ENCODE peak calls at places on chromosomes 6 and 20, in four cellular contexts. V, J, K and C are unnamed samples.

GRCh38 chr6:63661769-63662168 is 26.2 kb downstream of the PHF3 start:
- DNase-seq in V (no peak), J (no peak), K (no peak), C (no peak)

GRCh38 chr20:39897781-39898466 is 791.1 kb downstream of the MAFB start:
- DNase-seq in V (peak), J (no peak), K (no peak), C (no peak)

GRCh38 chr20:61766921-61767610 is 298.6 kb downstream of the TAF4 start:
- DNase-seq in V (no peak), J (no peak), K (no peak), C (no peak)

GRCh38 chr6:144824018-144824417 is 538.9 kb downstream of the UTRN start:
- DNase-seq in V (no peak), J (no peak), K (no peak), C (no peak)

GRCh38 chr6:107154131-107154906 is 39.0 kb upstream of the BEND3 start:
- DNase-seq in V (no peak), J (no peak), K (peak), C (no peak)

GRCh38 chr6:42929928-42930360 is 664 bp downstream of the CNPY3 start:
- DNase-seq in V (peak), J (peak), K (no peak), C (peak)

GRCh38 chr6:152091201-152091600 is 283.7 kb downstream of the ESR1 start:
- DNase-seq in V (no peak), J (no peak), K (no peak), C (peak)

GRCh38 chr6:30092852-30093543 is 17.4 kb upstream of the RNF39 start:
- DNase-seq in V (no peak), J (no peak), K (no peak), C (no peak)

GRCh38 chr6:168354338-168354737 is 34.8 kb upstream of the DACT2 start:
- DNase-seq in V (no peak), J (no peak), K (no peak), C (no peak)

GRCh38 chr6:149723771-149724417 is 6.0 kb upstream of the LATS1 start:
- DNase-seq in V (peak), J (peak), K (peak), C (peak)

GRCh38 chr6:164926686-164927085 is 382.7 kb downstream of the C6orf118 start:
- DNase-seq in V (no peak), J (no peak), K (no peak), C (no peak)

GRCh38 chr6:158653577-158654354 is 3.9 kb downstream of the SYTL3 start:
- DNase-seq in V (no peak), J (no peak), K (peak), C (peak)

GRCh38 chr20:46171909-46172308 is 53.8 kb downstream of the CD40 start:
- DNase-seq in V (no peak), J (no peak), K (no peak), C (no peak)

GRCh38 chr20:48983423-48984400 is 62.2 kb downstream of the ARFGEF2 start:
- DNase-seq in V (peak), J (peak), K (no peak), C (peak)

GRCh38 chr6:43052842-43053544 is 658 bp downstream of the CUL7 start:
- DNase-seq in V (no peak), J (peak), K (peak), C (peak)

GRCh38 chr20:47353697-47354387 is 2.7 kb downstream of the ZMYND8 start:
- DNase-seq in V (no peak), J (no peak), K (no peak), C (peak)

GRCh38 chr20:41387433-41387832 is 20.8 kb upstream of the EMILIN3 start:
- DNase-seq in V (no peak), J (no peak), K (no peak), C (peak)

GRCh38 chr6:30720738-30721197 is 616 bp downstream of the TUBB start:
- DNase-seq in V (no peak), J (peak), K (peak), C (peak)

GRCh38 chr20:35791823-35792222 is 20.0 kb downstream of the PHF20 start:
- DNase-seq in V (peak), J (no peak), K (no peak), C (peak)

GRCh38 chr6:143176090-143177021 is 115.7 kb downstream of the AIG1 start:
- DNase-seq in V (peak), J (no peak), K (no peak), C (no peak)

GRCh38 chr6:112911949-112912348 is 564.8 kb downstream of the RFPL4B start:
- DNase-seq in V (no peak), J (no peak), K (no peak), C (no peak)

GRCh38 chr6:5684320-5684719 is 322.4 kb downstream of the NRN1 start:
- DNase-seq in V (no peak), J (no peak), K (no peak), C (no peak)

GRCh38 chr6:16031278-16031981 is 97.5 kb upstream of the MYLIP start:
- DNase-seq in V (no peak), J (no peak), K (no peak), C (peak)

GRCh38 chr6:32852018-32852843 is 1.3 kb downstream of the TAP1 start:
- DNase-seq in V (no peak), J (peak), K (peak), C (no peak)

GRCh38 chr6:37540390-37540789 is 40.7 kb upstream of the CCDC167 start:
- DNase-seq in V (no peak), J (no peak), K (no peak), C (no peak)

GRCh38 chr6:137749595-137750215 is 117.4 kb upstream of the TNFAIP3 start:
- DNase-seq in V (no peak), J (no peak), K (no peak), C (no peak)

GRCh38 chr20:47427067-47427466 is 70.6 kb upstream of the ZMYND8 start:
- DNase-seq in V (no peak), J (no peak), K (no peak), C (no peak)

GRCh38 chr20:3658708-3659491 is 4.3 kb downstream of the GFRA4 start:
- DNase-seq in V (no peak), J (peak), K (no peak), C (no peak)

GRCh38 chr20:36491901-36492617 is 49.3 kb upstream of the MYL9 start:
- DNase-seq in V (peak), J (no peak), K (no peak), C (no peak)

GRCh38 chr20:50992336-50992732 is 30.6 kb downstream of the KCNG1 start:
- DNase-seq in V (peak), J (no peak), K (no peak), C (no peak)

GRCh38 chr6:110541701-110542309 is 65.4 kb upstream of the SLC22A16 start:
- DNase-seq in V (no peak), J (no peak), K (no peak), C (no peak)

GRCh38 chr6:35058827-35059522 is 82.2 kb downstream of the TCP11 start:
- DNase-seq in V (no peak), J (no peak), K (no peak), C (no peak)

GRCh38 chr6:139597781-139598368 is 223.4 kb upstream of the CITED2 start:
- DNase-seq in V (peak), J (peak), K (peak), C (peak)

GRCh38 chr20:9741996-9742395 is 96.9 kb downstream of the PAK5 start:
- DNase-seq in V (no peak), J (no peak), K (no peak), C (no peak)

GRCh38 chr6:169536446-169537170 is 165.2 kb downstream of the WDR27 start:
- DNase-seq in V (peak), J (no peak), K (no peak), C (peak)

GRCh38 chr20:63280371-63280770 is 7.8 kb downstream of the ARFGAP1 start:
- DNase-seq in V (no peak), J (no peak), K (no peak), C (no peak)

GRCh38 chr6:122726649-122727048 is 52.9 kb upstream of the FABP7 start:
- DNase-seq in V (no peak), J (no peak), K (no peak), C (peak)

GRCh38 chr6:136822051-136822378 is 377 bp upstream of the PEX7 start:
- DNase-seq in V (peak), J (peak), K (no peak), C (no peak)

GRCh38 chr6:88499845-88500699 is 333.9 kb upstream of the CNR1 start:
- DNase-seq in V (no peak), J (no peak), K (no peak), C (no peak)

GRCh38 chr6:88499436-88499835 is 333.3 kb upstream of the CNR1 start:
- DNase-seq in V (no peak), J (no peak), K (no peak), C (no peak)

GRCh38 chr6:88502391-88502790 is 336.2 kb upstream of the CNR1 start:
- DNase-seq in V (no peak), J (no peak), K (no peak), C (no peak)
- H3K27ac ChIP-seq in V (no peak), J (no peak), K (no peak), C (no peak)

GRCh38 chr6:41022294-41022693 is 16.7 kb downstream of the UNC5CL start:
- DNase-seq in V (peak), J (no peak), K (no peak), C (peak)
- H3K27ac ChIP-seq in V (peak), J (no peak), K (no peak), C (no peak)

GRCh38 chr20:31896049-31896448 is 25.6 kb downstream of the TTLL9 start:
- DNase-seq in V (no peak), J (no peak), K (no peak), C (no peak)

GRCh38 chr20:31897541-31897940 is 27.1 kb downstream of the TTLL9 start:
- DNase-seq in V (no peak), J (no peak), K (no peak), C (no peak)

GRCh38 chr20:31890646-31891045 is 20.2 kb downstream of the TTLL9 start:
- DNase-seq in V (no peak), J (no peak), K (no peak), C (no peak)

DNA sequence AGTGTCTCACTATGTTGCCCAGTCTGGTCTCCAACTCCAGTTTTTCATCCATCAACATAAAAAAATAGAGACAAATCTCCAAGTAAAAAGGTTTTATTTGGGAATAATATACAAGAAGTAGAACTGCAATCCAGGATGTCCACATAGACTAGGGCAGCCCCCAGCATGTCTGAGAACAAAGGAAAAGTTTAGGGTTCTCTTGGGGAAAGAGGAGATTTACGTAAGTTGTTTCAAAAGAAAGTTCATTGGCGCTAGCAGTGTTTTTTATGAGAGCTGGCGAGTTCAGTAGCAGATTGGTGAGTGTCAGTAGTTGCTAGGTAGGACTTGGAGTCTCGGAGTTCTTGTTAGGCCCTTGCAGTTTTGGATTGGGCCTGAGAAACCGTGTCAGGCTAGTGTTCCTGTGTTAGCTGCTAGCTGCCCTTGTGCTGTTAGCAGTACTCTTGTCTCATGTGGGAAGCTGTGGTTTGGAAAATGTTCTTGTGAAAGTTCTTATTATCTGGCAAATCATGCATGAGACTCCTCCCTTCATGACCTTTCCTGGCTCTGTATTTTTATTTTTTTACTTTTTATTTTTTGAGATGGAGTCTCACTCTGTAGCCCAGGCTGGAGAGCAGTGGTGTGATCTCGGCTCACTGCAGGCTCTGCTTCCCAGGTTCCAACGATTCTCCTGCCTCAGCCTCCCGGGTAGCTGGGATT is 24.7 kb downstream of the TTLL9 start:
- DNase-seq in V (no peak), J (peak), K (peak), C (peak)
- H3K27ac ChIP-seq in V (no peak), J (peak), K (no peak), C (no peak)

DNA sequence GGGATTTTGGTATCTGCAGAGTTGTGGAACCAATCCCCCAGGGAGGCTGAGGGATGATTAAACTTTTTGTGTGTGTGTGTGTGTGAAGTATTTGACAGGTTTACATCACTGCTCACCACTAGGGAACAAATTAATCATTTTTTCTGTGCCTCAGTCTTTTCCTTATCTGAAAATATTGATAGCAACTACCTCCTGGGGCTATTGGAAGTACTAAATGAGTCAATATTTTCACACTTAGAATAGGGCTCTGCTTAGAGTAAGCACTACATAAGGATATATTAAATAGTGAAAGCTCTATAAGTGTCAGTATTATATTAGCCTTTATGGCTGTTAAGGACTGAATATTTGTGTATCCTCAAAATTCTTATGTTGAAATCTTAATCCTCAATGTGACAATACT is 155.2 kb upstream of the UST start:
- DNase-seq in V (no peak), J (no peak), K (no peak), C (no peak)
- H3K27ac ChIP-seq in V (no peak), J (no peak), K (no peak), C (no peak)

DNA sequence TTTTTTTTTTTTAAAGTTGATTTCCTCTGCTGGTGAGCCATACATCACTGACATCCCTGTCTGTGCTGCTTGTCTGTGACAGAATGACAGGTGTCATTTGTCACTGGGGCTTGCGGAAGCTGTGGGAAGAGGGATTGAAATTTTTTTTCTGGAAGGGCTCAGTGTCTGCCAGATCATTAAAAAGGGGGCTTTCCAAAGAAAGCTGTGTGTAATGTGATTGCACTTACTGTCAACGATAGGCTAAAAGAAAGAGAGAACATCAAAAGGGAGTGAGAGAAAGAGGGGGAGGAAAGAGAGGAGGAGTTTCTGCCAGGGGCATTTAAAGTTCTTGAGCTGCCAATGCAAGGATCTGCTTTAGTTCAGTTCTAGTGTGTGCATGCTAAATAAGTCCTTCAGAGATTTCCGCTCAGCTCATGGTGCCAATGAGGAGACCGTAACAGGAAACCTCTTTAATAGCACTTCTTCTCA is 177.1 kb downstream of the TSHZ2 start:
- DNase-seq in V (no peak), J (no peak), K (no peak), C (peak)
- H3K27ac ChIP-seq in V (no peak), J (peak), K (no peak), C (peak)